ENCODE peak calls at places on chromosomes 12 and 14, in ten cellular contexts. One of them, this sample, is unnamed. For H3K4me1, the result is how much of the 10 kb centered on the place peaks cover.

GRCh38 chr14:73102806-73103497 is 33.4 kb upstream of the PSEN1 start:
- DNase-seq in colonic mucosa: no peak
- DNase-seq in fibroblast of lung: no peak
- DNase-seq in esophagus squamous epithelium: no peak
- DNase-seq in A549: no peak
- DNase-seq in IMR-90: no peak
- DNase-seq in left ventricle myocardium inferior: no peak
- DNase-seq in left lung: no peak
- DNase-seq in H1: no peak
- DNase-seq in transverse colon: no peak
- DNase-seq in this sample: no peak

GRCh38 chr12:104823985-104824441 is 134.1 kb downstream of the SLC41A2 start:
- DNase-seq in colonic mucosa: no peak
- DNase-seq in fibroblast of lung: no peak
- DNase-seq in esophagus squamous epithelium: no peak
- DNase-seq in A549: no peak
- DNase-seq in IMR-90: no peak
- DNase-seq in left ventricle myocardium inferior: no peak
- DNase-seq in left lung: peak
- DNase-seq in H1: no peak
- DNase-seq in transverse colon: no peak
- DNase-seq in this sample: no peak

GRCh38 chr12:112595415-112595814 is 176.7 kb downstream of the PTPN11 start:
- DNase-seq in colonic mucosa: no peak
- DNase-seq in fibroblast of lung: no peak
- DNase-seq in esophagus squamous epithelium: no peak
- DNase-seq in A549: no peak
- DNase-seq in IMR-90: no peak
- DNase-seq in left ventricle myocardium inferior: no peak
- DNase-seq in left lung: no peak
- DNase-seq in H1: no peak
- DNase-seq in transverse colon: no peak
- DNase-seq in this sample: no peak

GRCh38 chr12:27539191-27539631 is 15.2 kb downstream of the PPFIBP1 start:
- DNase-seq in colonic mucosa: no peak
- DNase-seq in fibroblast of lung: peak
- DNase-seq in esophagus squamous epithelium: no peak
- DNase-seq in A549: no peak
- DNase-seq in IMR-90: peak
- DNase-seq in left ventricle myocardium inferior: no peak
- DNase-seq in left lung: no peak
- DNase-seq in H1: no peak
- DNase-seq in transverse colon: no peak
- DNase-seq in this sample: no peak

GRCh38 chr12:125092108-125092871 is 27.1 kb downstream of the AACS start:
- DNase-seq in colonic mucosa: peak
- DNase-seq in fibroblast of lung: peak
- DNase-seq in esophagus squamous epithelium: no peak
- DNase-seq in A549: no peak
- DNase-seq in IMR-90: no peak
- DNase-seq in left ventricle myocardium inferior: peak
- DNase-seq in left lung: no peak
- DNase-seq in H1: no peak
- DNase-seq in transverse colon: no peak
- DNase-seq in this sample: no peak

GRCh38 chr12:75289678-75290200 is 40.4 kb downstream of the CAPS2 start:
- DNase-seq in colonic mucosa: no peak
- DNase-seq in fibroblast of lung: peak
- DNase-seq in esophagus squamous epithelium: no peak
- DNase-seq in A549: no peak
- DNase-seq in IMR-90: peak
- DNase-seq in left ventricle myocardium inferior: no peak
- DNase-seq in left lung: no peak
- DNase-seq in H1: no peak
- DNase-seq in transverse colon: no peak
- DNase-seq in this sample: no peak

GRCh38 chr14:72629534-72629933 is 264.4 kb downstream of the DPF3 start:
- DNase-seq in colonic mucosa: peak
- DNase-seq in fibroblast of lung: no peak
- DNase-seq in esophagus squamous epithelium: no peak
- DNase-seq in A549: no peak
- DNase-seq in IMR-90: no peak
- DNase-seq in left ventricle myocardium inferior: no peak
- DNase-seq in left lung: no peak
- DNase-seq in H1: peak
- DNase-seq in transverse colon: no peak
- DNase-seq in this sample: no peak

GRCh38 chr14:68254669-68255527 is 435.3 kb downstream of the RAD51B start:
- DNase-seq in colonic mucosa: no peak
- DNase-seq in fibroblast of lung: no peak
- DNase-seq in esophagus squamous epithelium: no peak
- DNase-seq in A549: no peak
- DNase-seq in IMR-90: peak
- DNase-seq in left ventricle myocardium inferior: no peak
- DNase-seq in left lung: no peak
- DNase-seq in H1: no peak
- DNase-seq in transverse colon: no peak
- DNase-seq in this sample: no peak

GRCh38 chr12:7806863-7807487 is 17.8 kb downstream of the NANOG start:
- DNase-seq in colonic mucosa: peak
- DNase-seq in fibroblast of lung: peak
- DNase-seq in esophagus squamous epithelium: no peak
- DNase-seq in A549: peak
- DNase-seq in IMR-90: peak
- DNase-seq in left ventricle myocardium inferior: peak
- DNase-seq in left lung: peak
- DNase-seq in H1: peak
- DNase-seq in transverse colon: peak
- DNase-seq in this sample: peak

DNA sequence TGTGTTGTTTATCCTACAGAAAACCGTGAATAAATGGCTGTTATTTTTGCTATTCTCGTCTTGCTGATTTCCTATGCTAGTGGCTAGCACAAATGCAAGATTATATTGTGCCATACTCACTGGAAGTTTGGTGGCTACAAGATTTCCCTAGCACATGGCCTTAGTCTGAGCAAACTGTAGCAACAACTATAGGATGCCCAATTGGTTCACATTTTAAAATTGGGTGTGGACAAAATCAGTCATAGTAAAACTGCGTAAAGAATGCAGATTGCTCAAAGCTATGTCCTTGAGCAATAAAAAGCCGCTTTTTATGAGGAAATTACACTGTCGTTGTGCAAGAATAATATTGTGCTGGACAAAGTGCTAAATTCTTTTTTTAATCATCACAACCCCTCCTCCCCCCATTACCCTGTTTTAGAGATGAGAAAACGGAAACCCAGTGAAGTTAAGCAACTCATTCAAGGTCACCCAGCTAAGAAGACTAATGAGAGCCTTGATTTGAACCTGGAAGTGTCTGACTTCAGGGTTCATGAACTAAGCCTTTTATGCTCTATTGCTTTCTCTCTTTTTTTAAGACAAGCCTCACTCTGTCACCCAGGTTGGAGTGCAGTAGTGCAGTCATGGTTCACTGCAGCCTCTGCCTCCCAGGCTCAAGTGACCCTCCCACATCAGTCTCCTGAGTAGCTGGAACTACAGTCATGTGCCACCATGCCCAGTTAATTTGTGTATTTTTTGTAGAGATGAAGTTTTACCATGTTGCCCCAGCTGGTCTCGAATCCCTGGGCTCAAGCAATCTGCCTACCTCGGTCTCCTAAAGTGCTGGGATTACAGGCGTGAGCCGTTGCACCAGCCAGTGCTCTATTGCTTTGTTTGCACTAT is 73.6 kb downstream of the SRGAP1 start:
- DNase-seq in colonic mucosa: peak
- DNase-seq in fibroblast of lung: peak
- DNase-seq in esophagus squamous epithelium: no peak
- DNase-seq in A549: peak
- DNase-seq in IMR-90: peak
- DNase-seq in left ventricle myocardium inferior: no peak
- DNase-seq in left lung: no peak
- DNase-seq in H1: no peak
- DNase-seq in transverse colon: no peak
- DNase-seq in this sample: peak
- H3K4me1 ChIP-seq in colonic mucosa: under half
- H3K4me1 ChIP-seq in fibroblast of lung: under half
- H3K4me1 ChIP-seq in esophagus squamous epithelium: under half
- H3K4me1 ChIP-seq in A549: half or more
- H3K4me1 ChIP-seq in IMR-90: under half
- H3K4me1 ChIP-seq in left ventricle myocardium inferior: under half
- H3K4me1 ChIP-seq in left lung: under half
- H3K4me1 ChIP-seq in H1: under half
- H3K4me1 ChIP-seq in transverse colon: half or more
- H3K4me1 ChIP-seq in this sample: under half

GRCh38 chr12:12645485-12645884 is 33.8 kb downstream of the CREBL2 start:
- DNase-seq in colonic mucosa: no peak
- DNase-seq in fibroblast of lung: peak
- DNase-seq in esophagus squamous epithelium: no peak
- DNase-seq in A549: no peak
- DNase-seq in IMR-90: peak
- DNase-seq in left ventricle myocardium inferior: no peak
- DNase-seq in left lung: no peak
- DNase-seq in H1: no peak
- DNase-seq in transverse colon: peak
- DNase-seq in this sample: no peak
- TF ChIP-seq CTCF in colonic mucosa: peak
- TF ChIP-seq CTCF in fibroblast of lung: peak
- TF ChIP-seq CTCF in esophagus squamous epithelium: peak
- TF ChIP-seq CTCF in A549: no peak
- TF ChIP-seq CTCF in IMR-90: peak
- TF ChIP-seq CTCF in left ventricle myocardium inferior: peak
- TF ChIP-seq CTCF in left lung: peak
- TF ChIP-seq CTCF in H1: peak
- TF ChIP-seq CTCF in transverse colon: peak
- TF ChIP-seq CTCF in this sample: no peak

DNA sequence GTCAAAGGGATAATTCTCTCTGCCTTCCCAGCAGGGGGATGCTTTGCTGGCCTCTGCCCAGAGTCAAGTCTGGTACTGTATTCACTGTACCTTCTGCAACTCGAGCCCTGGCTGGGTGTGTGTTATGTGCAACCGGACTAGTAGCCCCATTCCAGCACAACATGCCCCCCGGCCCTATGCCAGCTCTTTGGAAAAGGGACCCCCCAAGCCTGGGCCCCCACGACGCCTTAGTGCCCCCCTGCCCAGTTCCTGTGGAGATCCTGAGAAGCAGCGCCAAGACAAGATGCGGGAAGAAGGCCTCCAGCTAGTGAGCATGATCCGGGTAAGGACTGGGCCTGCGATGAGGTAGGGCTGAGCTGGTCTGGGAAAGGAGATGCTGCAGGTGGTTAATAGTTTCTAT is 3.3 kb downstream of the RNF31 start:
- DNase-seq in colonic mucosa: no peak
- DNase-seq in fibroblast of lung: no peak
- DNase-seq in esophagus squamous epithelium: no peak
- DNase-seq in A549: no peak
- DNase-seq in IMR-90: no peak
- DNase-seq in left ventricle myocardium inferior: no peak
- DNase-seq in left lung: no peak
- DNase-seq in H1: no peak
- DNase-seq in transverse colon: no peak
- DNase-seq in this sample: no peak
- H3K27ac ChIP-seq in colonic mucosa: no peak
- H3K27ac ChIP-seq in fibroblast of lung: no peak
- H3K27ac ChIP-seq in esophagus squamous epithelium: no peak
- H3K27ac ChIP-seq in A549: no peak
- H3K27ac ChIP-seq in IMR-90: no peak
- H3K27ac ChIP-seq in left ventricle myocardium inferior: no peak
- H3K27ac ChIP-seq in left lung: no peak
- H3K27ac ChIP-seq in H1: no peak
- H3K27ac ChIP-seq in transverse colon: no peak
- H3K27ac ChIP-seq in this sample: no peak

DNA sequence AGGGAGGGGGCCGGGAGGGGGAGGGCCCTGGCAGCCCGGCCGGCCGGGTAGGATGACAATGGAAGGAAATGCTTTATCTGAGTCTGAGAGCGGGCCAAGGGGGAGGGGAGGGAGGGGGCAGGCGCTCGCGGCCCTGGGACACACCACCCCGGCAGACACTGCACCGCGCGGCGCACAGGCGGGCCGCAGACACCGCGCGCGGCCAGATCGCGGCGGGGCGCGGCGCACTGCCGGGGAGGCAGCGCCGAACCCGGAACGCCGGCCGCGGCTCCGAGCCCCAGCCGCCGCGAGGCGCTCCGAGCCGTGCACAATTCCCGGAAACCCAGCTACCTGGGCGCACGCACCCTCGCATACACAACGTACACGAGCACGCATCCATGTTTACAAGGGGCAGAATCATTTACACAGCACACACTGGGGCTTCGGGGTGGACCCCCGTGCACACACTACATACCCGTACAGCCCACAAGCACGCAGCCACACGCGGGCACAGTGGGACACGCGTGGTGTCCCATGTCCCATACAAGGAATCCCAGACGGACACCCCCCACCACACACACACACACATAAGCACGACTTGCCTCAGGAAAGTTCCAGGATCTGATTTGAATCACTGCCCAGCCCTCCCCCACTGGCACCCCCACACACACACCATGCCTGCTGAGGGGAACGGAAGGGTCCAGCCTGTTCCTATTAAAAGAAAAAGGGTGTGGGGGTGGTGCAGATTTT is at the start of gene HDAC7:
- DNase-seq in colonic mucosa: peak
- DNase-seq in fibroblast of lung: peak
- DNase-seq in esophagus squamous epithelium: no peak
- DNase-seq in A549: peak
- DNase-seq in IMR-90: peak
- DNase-seq in left ventricle myocardium inferior: peak
- DNase-seq in left lung: peak
- DNase-seq in H1: no peak
- DNase-seq in transverse colon: peak
- DNase-seq in this sample: peak
- H3K4me1 ChIP-seq in colonic mucosa: under half
- H3K4me1 ChIP-seq in fibroblast of lung: under half
- H3K4me1 ChIP-seq in esophagus squamous epithelium: half or more
- H3K4me1 ChIP-seq in A549: half or more
- H3K4me1 ChIP-seq in IMR-90: under half
- H3K4me1 ChIP-seq in left ventricle myocardium inferior: half or more
- H3K4me1 ChIP-seq in left lung: half or more
- H3K4me1 ChIP-seq in H1: under half
- H3K4me1 ChIP-seq in transverse colon: half or more
- H3K4me1 ChIP-seq in this sample: half or more

GRCh38 chr14:53055003-53055402 is 98.1 kb downstream of the DDHD1 start:
- DNase-seq in colonic mucosa: no peak
- DNase-seq in fibroblast of lung: peak
- DNase-seq in esophagus squamous epithelium: no peak
- DNase-seq in A549: peak
- DNase-seq in IMR-90: peak
- DNase-seq in left ventricle myocardium inferior: no peak
- DNase-seq in left lung: no peak
- DNase-seq in H1: no peak
- DNase-seq in transverse colon: no peak
- DNase-seq in this sample: peak
- TF ChIP-seq CTCF in colonic mucosa: peak
- TF ChIP-seq CTCF in fibroblast of lung: peak
- TF ChIP-seq CTCF in esophagus squamous epithelium: peak
- TF ChIP-seq CTCF in A549: peak
- TF ChIP-seq CTCF in IMR-90: peak
- TF ChIP-seq CTCF in left ventricle myocardium inferior: peak
- TF ChIP-seq CTCF in left lung: peak
- TF ChIP-seq CTCF in H1: no peak
- TF ChIP-seq CTCF in transverse colon: peak
- TF ChIP-seq CTCF in this sample: peak